ENCODE peak calls at places on chromosomes 2 and 18, in ten cellular contexts. N is erythroblast, O is transverse colon, S is A549, Y is heart left ventricle, P is NB4, F is Peyer's patch, D is gastrocnemius medialis, Q is HCT116, Z is uterus. A is an unnamed sample.

GRCh38 chr18:76979906-76980305 is 152.7 kb downstream of the MBP start:
- DNase-seq in F (no peak), P (no peak), Z (no peak), S (no peak), D (no peak), N (no peak), O (no peak), Y (no peak), Q (no peak), A (no peak)

GRCh38 chr18:31977270-31977872 is 34.4 kb upstream of the TRAPPC8 start:
- DNase-seq in O (peak; percentile 18), Z (no peak), P (peak; percentile 70), S (peak; percentile 53), D (no peak), Q (peak; percentile 54), Y (no peak), N (peak; percentile 78), F (peak; percentile 51), A (no peak)

GRCh38 chr2:137262600-137262999 is 497.3 kb downstream of the THSD7B start:
- DNase-seq in Y (no peak), Z (no peak), D (no peak), Q (no peak), O (no peak), N (no peak), F (no peak), S (no peak), P (no peak), A (no peak)

GRCh38 chr2:28155071-28155470 is 237.6 kb upstream of the FOSL2 start:
- DNase-seq in Y (no peak), S (no peak), Z (no peak), D (no peak), F (no peak), P (no peak), N (no peak), O (no peak), Q (no peak), A (no peak)

GRCh38 chr2:48677450-48677849 is 59.8 kb downstream of the GTF2A1L start:
- DNase-seq in Z (no peak), Y (no peak), P (peak; percentile 12), Q (no peak), F (no peak), S (no peak), O (no peak), D (no peak), N (no peak), A (no peak)

GRCh38 chr2:88637464-88637863 is 10.2 kb upstream of the EIF2AK3 start:
- DNase-seq in Y (no peak), S (no peak), F (no peak), D (no peak), P (no peak), O (no peak), Z (no peak), N (no peak), Q (no peak), A (no peak)

GRCh38 chr18:36809590-36810381 is 19.0 kb downstream of the TPGS2 start:
- DNase-seq in N (peak; percentile 89), D (peak; percentile 28), Q (peak; percentile 39), Y (no peak), S (peak; percentile 59), Z (no peak), F (peak; percentile 64), O (peak; percentile 14), P (peak; percentile 72), A (no peak)

GRCh38 chr18:76923485-76924085 is 101.2 kb downstream of the ZNF236 start:
- DNase-seq in D (no peak), P (peak; percentile 14), Y (no peak), F (no peak), Z (no peak), O (peak; percentile 20), S (peak; percentile 61), Q (peak; percentile 34), N (peak; percentile 57), A (no peak)

DNA sequence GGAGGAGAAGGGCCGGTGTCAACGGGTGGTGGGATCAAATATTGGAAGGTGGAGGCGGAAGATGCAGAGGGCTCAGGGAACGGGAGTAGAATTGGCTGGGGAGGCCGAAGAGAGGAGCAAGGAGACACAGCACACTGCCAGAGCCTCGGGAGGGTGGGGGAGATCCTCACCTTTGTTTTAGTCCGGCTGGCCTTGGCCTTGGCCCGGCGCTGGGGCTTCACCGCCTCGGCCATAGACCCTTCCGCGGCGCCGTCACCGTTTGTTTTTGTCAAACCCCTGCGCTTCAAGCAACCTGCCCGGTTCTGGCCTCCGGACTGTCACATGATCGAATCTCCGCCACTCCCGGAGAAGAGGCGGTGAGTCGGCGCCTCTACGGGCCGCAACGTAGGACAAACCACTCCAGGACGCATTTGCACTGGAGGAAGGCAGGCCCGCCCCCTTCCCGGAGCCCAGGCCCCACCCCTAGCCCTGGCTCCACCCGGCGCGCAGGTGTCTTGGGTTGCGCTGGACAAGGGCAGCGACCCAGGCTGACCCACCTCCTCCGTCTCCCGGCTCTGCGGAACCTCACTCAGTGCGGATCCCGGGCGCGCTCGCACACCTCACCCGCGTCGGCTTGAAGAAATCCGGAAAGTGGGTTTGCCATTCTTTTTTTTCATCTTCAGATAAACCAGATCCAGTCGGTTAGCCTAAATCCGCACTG is at the start of gene EPG5:
- DNase-seq in Y (peak; percentile 97), D (peak; percentile 97), O (peak; percentile 97), P (peak; percentile 95), Z (peak; percentile 92), N (peak; percentile 99), Q (peak; percentile 94), F (peak; percentile 98), S (peak; percentile 94), A (peak; percentile 63)
- TF ChIP-seq POLR2A in Y (no peak), D (peak; percentile 65), O (peak; percentile 52), P (peak; percentile 28), Z (peak; percentile 56), N (peak; percentile 88), Q (no peak), F (peak; percentile 59), S (peak; percentile 48), A (peak; percentile 4)

DNA sequence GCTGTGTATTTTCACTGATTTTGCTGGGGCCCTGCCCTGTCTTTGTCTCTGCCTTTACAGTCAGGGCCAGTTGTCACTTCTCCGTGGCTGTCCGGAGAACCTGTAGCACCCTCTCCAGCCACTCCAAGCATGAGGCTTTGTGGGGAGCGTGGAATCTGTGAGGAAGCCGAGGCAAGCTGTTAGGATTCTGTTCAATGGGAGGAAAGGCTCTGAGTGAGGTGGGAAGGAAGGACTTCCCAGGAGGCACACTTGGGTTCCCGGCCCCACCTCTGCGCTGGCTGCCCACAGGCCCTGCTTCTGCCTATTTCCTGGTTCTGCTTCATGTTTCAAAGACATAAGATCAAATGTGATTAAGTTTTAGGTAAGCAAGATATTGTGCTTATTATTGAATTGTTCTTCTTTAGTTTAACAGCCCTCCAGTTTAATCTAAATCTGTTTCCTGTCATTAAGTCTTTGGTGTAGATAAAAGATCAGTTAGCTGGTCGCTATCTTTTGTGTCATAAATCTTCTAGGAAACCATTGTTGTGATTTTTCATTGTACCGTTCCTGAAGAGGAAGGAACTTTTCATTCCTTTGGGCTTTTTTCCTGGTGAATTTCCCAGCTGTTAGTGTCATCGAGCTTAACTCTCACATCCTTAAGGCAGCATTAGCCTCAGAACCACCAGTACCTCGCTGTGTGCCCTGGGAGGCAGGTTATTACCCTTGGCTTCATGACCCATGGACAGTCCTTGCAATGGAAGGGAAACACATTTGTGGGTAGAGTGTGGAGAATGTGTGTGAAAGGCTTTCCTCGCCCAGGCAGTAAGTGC is 62.0 kb upstream of the ALPP start:
- DNase-seq in P (peak; percentile 11), Y (no peak), S (no peak), N (no peak), Q (no peak), O (no peak), Z (no peak), F (peak; percentile 45), D (peak; percentile 4), A (no peak)
- TF ChIP-seq POLR2A in P (no peak), Y (no peak), S (no peak), N (no peak), Q (no peak), O (no peak), Z (no peak), F (no peak), D (no peak), A (no peak)

DNA sequence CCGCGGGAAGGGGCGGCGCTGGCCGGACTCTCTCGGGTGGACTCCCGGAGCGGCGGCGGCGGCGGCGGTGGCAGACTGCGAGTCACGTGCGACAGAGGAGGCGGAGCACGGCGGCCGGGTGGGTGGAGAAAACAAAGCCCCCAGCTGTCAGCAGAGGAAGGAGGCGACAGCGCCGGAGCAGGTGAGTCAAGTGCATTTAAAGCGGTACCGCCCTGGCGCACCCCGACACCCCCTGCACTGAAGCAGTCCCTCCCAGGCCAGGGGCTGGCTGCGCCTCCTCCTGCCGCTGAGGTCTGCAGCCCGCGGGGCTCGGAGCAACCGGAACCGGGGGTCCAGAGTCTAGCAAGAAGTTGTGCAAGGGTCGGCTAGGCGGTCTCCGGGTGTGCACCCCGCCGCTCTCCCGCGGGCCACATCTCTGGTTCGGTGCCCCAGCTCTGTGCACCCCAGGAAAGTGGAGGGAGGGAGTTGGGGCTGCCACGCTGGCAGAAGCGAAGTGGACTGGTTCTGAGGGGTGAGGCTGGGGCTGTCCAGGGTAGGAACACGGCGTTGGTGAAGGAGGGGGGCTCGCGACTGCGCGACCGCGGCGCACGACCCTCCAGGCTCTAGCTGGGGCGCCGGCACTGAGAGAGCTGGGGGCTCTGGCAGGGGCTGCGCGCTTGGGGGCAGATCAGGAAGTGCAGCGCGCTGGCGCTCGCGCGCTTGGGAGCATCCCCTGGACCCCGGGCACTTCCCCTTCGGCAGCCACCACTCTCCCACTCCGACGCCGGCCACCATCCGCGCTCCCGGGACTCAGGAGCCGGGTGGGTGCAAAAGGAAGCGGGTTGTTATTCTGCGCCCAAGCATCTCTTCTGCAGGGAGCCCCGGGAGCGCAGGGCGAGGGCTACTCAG is 64.1 kb upstream of the MAPRE2 start:
- DNase-seq in O (peak; percentile 93), Z (peak; percentile 54), F (peak; percentile 95), N (peak; percentile 85), P (peak; percentile 71), Q (no peak), Y (peak; percentile 85), S (peak; percentile 50), D (peak; percentile 92), A (peak; percentile 11)
- TF ChIP-seq POLR2A in O (peak; percentile 66), Z (no peak), F (peak; percentile 65), N (no peak), P (no peak), Q (no peak), Y (no peak), S (peak; percentile 14), D (peak; percentile 86), A (no peak)

GRCh38 chr2:38601463-38602135 is 1.1 kb downstream of the HNRNPLL start:
- DNase-seq in Z (no peak), P (peak; percentile 58), Y (peak; percentile 47), O (no peak), S (no peak), D (no peak), F (peak; percentile 61), N (peak; percentile 65), Q (no peak), A (no peak)

GRCh38 chr2:38601061-38601460 is 1.7 kb downstream of the HNRNPLL start:
- DNase-seq in P (peak; percentile 40), Q (no peak), N (no peak), D (no peak), Y (no peak), Z (no peak), O (no peak), F (no peak), S (no peak), A (no peak)

GRCh38 chr2:38598991-38599295 is 3.8 kb downstream of the HNRNPLL start:
- DNase-seq in Q (no peak), P (no peak), Z (no peak), D (no peak), F (no peak), Y (no peak), N (peak; percentile 29), O (no peak), S (no peak), A (no peak)

GRCh38 chr2:38599706-38600105 is 3.0 kb downstream of the HNRNPLL start:
- DNase-seq in F (no peak), Y (no peak), P (peak; percentile 41), Q (no peak), S (no peak), D (no peak), N (no peak), Z (no peak), O (no peak), A (no peak)

DNA sequence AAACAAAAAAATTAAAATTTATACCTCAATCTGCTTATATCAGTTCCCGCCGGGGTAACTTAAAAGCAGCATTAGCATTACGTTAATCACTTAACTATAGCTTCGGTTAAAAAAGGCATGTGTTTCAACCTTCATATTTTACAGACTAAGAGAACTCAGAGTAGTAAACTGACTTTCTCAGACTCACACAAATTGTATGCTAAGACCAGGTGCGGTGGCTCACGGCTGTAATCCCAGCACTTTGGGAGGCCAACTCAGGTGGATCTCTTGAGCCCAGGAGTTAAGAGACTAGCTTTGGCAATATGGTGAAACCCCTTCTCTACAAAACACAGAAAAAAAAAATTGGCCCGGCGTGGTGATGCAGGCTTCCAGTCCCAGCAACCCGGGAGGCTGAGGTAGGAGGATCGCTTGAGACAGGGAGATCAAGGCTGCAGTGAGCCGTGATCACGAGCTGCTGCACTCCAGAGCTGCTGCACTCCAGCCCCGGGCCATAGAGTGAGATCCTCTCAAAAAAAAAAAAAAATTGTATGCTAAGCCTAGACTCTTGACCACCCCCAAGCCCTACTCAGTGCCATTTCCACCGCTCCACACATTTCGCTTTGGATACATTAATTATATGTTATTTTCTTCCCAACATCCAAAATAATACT is 2.4 kb downstream of the HNRNPLL start:
- DNase-seq in Q (no peak), S (no peak), P (peak; percentile 53), D (peak; percentile 36), O (peak; percentile 21), Z (no peak), Y (no peak), N (peak; percentile 32), F (no peak), A (no peak)
- TF ChIP-seq POLR2A in Q (no peak), S (no peak), P (no peak), D (no peak), O (no peak), Z (no peak), Y (no peak), N (no peak), F (no peak), A (no peak)

A was measured in H54.